ENCODE peak calls at places on chromosomes 7 and 10, in five cellular contexts. V, O, F, D and U are unnamed samples.

GRCh38 chr7:151687523-151688235 is 168.0 kb upstream of the RHEB start:
- DNase-seq in D (peak), F (no peak), O (peak), V (no peak), U (peak)

GRCh38 chr10:78757542-78757941 is 311.2 kb upstream of the ZMIZ1 start:
- DNase-seq in V (no peak), F (no peak), D (peak), O (peak), U (peak)

GRCh38 chr10:86283466-86284287 is 82.9 kb downstream of the GRID1 start:
- DNase-seq in F (no peak), D (no peak), O (no peak), V (no peak), U (no peak)

GRCh38 chr7:70092314-70093303 is 494.3 kb downstream of the AUTS2 start:
- DNase-seq in V (no peak), D (peak), F (no peak), O (peak), U (no peak)

GRCh38 chr10:51911721-51912120 is 212.3 kb upstream of the CSTF2T start:
- DNase-seq in V (no peak), F (no peak), O (no peak), D (no peak), U (no peak)

GRCh38 chr10:125003146-125003900 is 61.4 kb downstream of the ZRANB1 start:
- DNase-seq in O (no peak), D (no peak), V (no peak), F (no peak), U (no peak)

GRCh38 chr10:43667317-43667731 is 18.6 kb upstream of the ZNF32 start:
- DNase-seq in D (peak), O (peak), F (no peak), V (no peak), U (no peak)

GRCh38 chr10:79093658-79094411 is 25.1 kb downstream of the ZMIZ1 start:
- DNase-seq in V (no peak), O (no peak), F (no peak), D (peak), U (no peak)

GRCh38 chr10:95437669-95438068 is 123.5 kb downstream of the SORBS1 start:
- DNase-seq in O (no peak), F (no peak), D (no peak), V (no peak), U (no peak)

GRCh38 chr10:112711366-112711765 is 238.7 kb upstream of the TCF7L2 start:
- DNase-seq in O (no peak), D (peak), F (no peak), V (no peak), U (peak)

GRCh38 chr7:23020742-23021401 is 6.9 kb upstream of the HYCC1 start:
- DNase-seq in D (peak), V (no peak), F (peak), O (peak), U (no peak)

GRCh38 chr10:62186999-62187695 is 81.5 kb downstream of the RTKN2 start:
- DNase-seq in D (no peak), V (no peak), F (no peak), O (no peak), U (no peak)

GRCh38 chr10:100303724-100304319 is 17.3 kb upstream of the BLOC1S2 start:
- DNase-seq in D (peak), V (no peak), O (peak), F (no peak), U (no peak)

GRCh38 chr7:117005449-117005848 is 52.1 kb downstream of the ST7 start:
- DNase-seq in D (peak), V (no peak), O (no peak), F (no peak), U (no peak)

GRCh38 chr10:55287346-55287745 is 486.3 kb upstream of the PCDH15 start:
- DNase-seq in V (no peak), O (no peak), D (no peak), F (no peak), U (no peak)